ENCODE peak calls at places on chromosomes 1 and 21, in six cellular contexts. Z is esophagus muscularis mucosa, X is ovary, Y is stomach, S is transverse colon, V is A549. A is an unnamed sample.

GRCh38 chr1:112991721-112992120 is 35.7 kb upstream of the SLC16A1 start:
- DNase-seq in Z (no peak), X (no peak), Y (no peak), S (no peak), V (no peak), A (no peak)

GRCh38 chr1:61853545-61853944 is 111.3 kb downstream of the PATJ start:
- DNase-seq in Z (no peak), X (no peak), Y (no peak), S (no peak), V (no peak), A (no peak)

GRCh38 chr1:182789138-182790076 is at the start of gene NPL:
- DNase-seq in Z (peak; percentile 95), X (peak; percentile 83), Y (peak; percentile 85), S (peak; percentile 88), V (peak; percentile 47), A (peak; percentile 87)

GRCh38 chr1:28781305-28781704 is 30.7 kb upstream of the OPRD1 start:
- DNase-seq in Z (no peak), X (no peak), Y (no peak), S (no peak), V (no peak), A (no peak)

GRCh38 chr1:57835620-57836019 is 411.8 kb upstream of the DAB1 start:
- DNase-seq in Z (no peak), X (no peak), Y (no peak), S (peak; percentile 18), V (no peak), A (no peak)

GRCh38 chr1:185096531-185096930 is 51.2 kb downstream of the RNF2 start:
- DNase-seq in Z (no peak), X (no peak), Y (no peak), S (no peak), V (no peak), A (no peak)

GRCh38 chr1:215568287-215568692 is 1.2 kb downstream of the KCTD3 start:
- DNase-seq in Z (no peak), X (peak; percentile 32), Y (no peak), S (no peak), V (peak; percentile 24), A (no peak)

GRCh38 chr1:180232521-180233043 is 2.5 kb downstream of the LHX4 start:
- DNase-seq in Z (no peak), X (no peak), Y (no peak), S (no peak), V (no peak), A (no peak)

GRCh38 chr1:53335661-53336060 is 7.8 kb upstream of the LRP8 start:
- DNase-seq in Z (no peak), X (no peak), Y (no peak), S (no peak), V (no peak), A (no peak)

GRCh38 chr21:46424062-46424591 is 34.6 kb upstream of the DIP2A start:
- DNase-seq in Z (no peak), X (no peak), Y (no peak), S (no peak), V (no peak), A (no peak)

GRCh38 chr21:34189506-34189905 is 116.1 kb downstream of the MRPS6 start:
- DNase-seq in Z (no peak), X (no peak), Y (no peak), S (no peak), V (no peak), A (no peak)

GRCh38 chr1:177945943-177946650 is 23.8 kb downstream of the SEC16B start:
- DNase-seq in Z (no peak), X (peak; percentile 80), Y (peak; percentile 51), S (peak; percentile 41), V (peak; percentile 67), A (peak; percentile 46)

GRCh38 chr1:215599418-215599817 is 32.3 kb downstream of the KCTD3 start:
- DNase-seq in Z (no peak), X (no peak), Y (no peak), S (no peak), V (no peak), A (no peak)

GRCh38 chr1:145711213-145711651 is 4.1 kb upstream of the PDZK1 start:
- DNase-seq in Z (no peak), X (no peak), Y (no peak), S (peak; percentile 14), V (no peak), A (no peak)

GRCh38 chr1:59015708-59016107 is 231.9 kb upstream of the JUN start:
- DNase-seq in Z (no peak), X (no peak), Y (no peak), S (no peak), V (no peak), A (peak; percentile 23)

GRCh38 chr21:45607922-45608295 is 35.6 kb upstream of the PCBP3 start:
- DNase-seq in Z (no peak), X (no peak), Y (no peak), S (no peak), V (no peak), A (no peak)

GRCh38 chr1:77416692-77417450 is 135.1 kb downstream of the AK5 start:
- DNase-seq in Z (no peak), X (no peak), Y (no peak), S (no peak), V (no peak), A (peak; percentile 5)

GRCh38 chr1:245583575-245584330 is 429.0 kb downstream of the KIF26B start:
- DNase-seq in Z (no peak), X (no peak), Y (no peak), S (no peak), V (no peak), A (no peak)

GRCh38 chr1:181391297-181391905 is 91.9 kb upstream of the CACNA1E start:
- DNase-seq in Z (no peak), X (no peak), Y (no peak), S (no peak), V (no peak), A (no peak)

GRCh38 chr1:203475012-203475981 is at the start of gene PRELP:
- DNase-seq in Z (no peak), X (peak; percentile 66), Y (peak; percentile 37), S (peak; percentile 54), V (no peak), A (no peak)

GRCh38 chr1:32405672-32406467 is 11.6 kb upstream of the BSDC1 start:
- DNase-seq in Z (no peak), X (no peak), Y (no peak), S (no peak), V (no peak), A (no peak)

GRCh38 chr1:89609339-89609725 is 23.6 kb upstream of the LRRC8C start:
- DNase-seq in Z (no peak), X (no peak), Y (no peak), S (no peak), V (no peak), A (no peak)

GRCh38 chr1:27193194-27193593 is 38.3 kb upstream of the SLC9A1 start:
- DNase-seq in Z (no peak), X (no peak), Y (no peak), S (no peak), V (no peak), A (no peak)

GRCh38 chr1:175126347-175126746 is 58.7 kb downstream of the TNN start:
- DNase-seq in Z (no peak), X (no peak), Y (no peak), S (no peak), V (no peak), A (no peak)

GRCh38 chr1:81699234-81699633 is 101.5 kb upstream of the ADGRL2 start:
- DNase-seq in Z (no peak), X (no peak), Y (no peak), S (no peak), V (no peak), A (no peak)

GRCh38 chr21:46077674-46078101 is 20.2 kb upstream of the COL6A2 start:
- DNase-seq in Z (peak; percentile 79), X (peak; percentile 14), Y (peak; percentile 19), S (peak; percentile 6), V (no peak), A (no peak)

GRCh38 chr1:26826261-26827201 is at the start of gene ZDHHC18:
- DNase-seq in Z (no peak), X (peak; percentile 81), Y (peak; percentile 76), S (peak; percentile 76), V (peak; percentile 42), A (peak; percentile 86)

GRCh38 chr1:205663286-205663994 is 16.9 kb downstream of the SLC45A3 start:
- DNase-seq in Z (no peak), X (no peak), Y (no peak), S (no peak), V (no peak), A (no peak)

GRCh38 chr1:1680912-1681273 is 11.7 kb downstream of the SLC35E2B start:
- DNase-seq in Z (no peak), X (no peak), Y (peak; percentile 66), S (peak; percentile 44), V (no peak), A (no peak)

GRCh38 chr1:206833741-206834140 is 31.7 kb upstream of the IL20 start:
- DNase-seq in Z (peak; percentile 64), X (no peak), Y (peak; percentile 52), S (peak; percentile 33), V (no peak), A (peak; percentile 16)

GRCh38 chr1:94296018-94296417 is 58.6 kb upstream of the ARHGAP29 start:
- DNase-seq in Z (peak; percentile 50), X (no peak), Y (no peak), S (no peak), V (no peak), A (no peak)

GRCh38 chr1:45746922-45747321 is 3.5 kb downstream of the IPP start:
- DNase-seq in Z (no peak), X (no peak), Y (no peak), S (no peak), V (no peak), A (no peak)
- TF ChIP-seq EP300 in Z (no peak), X (no peak), Y (no peak), S (no peak), V (no peak), A (no peak)

GRCh38 chr1:34128186-34128889 is 36.7 kb downstream of the CSMD2 start:
- DNase-seq in Z (peak; percentile 57), X (no peak), Y (no peak), S (no peak), V (no peak), A (peak; percentile 34)

GRCh38 chr1:34130306-34130705 is 34.7 kb downstream of the CSMD2 start:
- DNase-seq in Z (peak; percentile 57), X (no peak), Y (no peak), S (no peak), V (no peak), A (no peak)

GRCh38 chr1:34127006-34128000 is 37.7 kb downstream of the CSMD2 start:
- DNase-seq in Z (peak; percentile 86), X (no peak), Y (no peak), S (no peak), V (no peak), A (peak; percentile 36)

GRCh38 chr1:34131396-34132160 is 33.5 kb downstream of the CSMD2 start:
- DNase-seq in Z (peak; percentile 74), X (no peak), Y (no peak), S (no peak), V (no peak), A (peak; percentile 37)

GRCh38 chr1:34129630-34130029 is 35.4 kb downstream of the CSMD2 start:
- DNase-seq in Z (no peak), X (no peak), Y (no peak), S (no peak), V (no peak), A (no peak)
- TF ChIP-seq EP300 in Z (no peak), X (no peak), Y (no peak), S (no peak), V (no peak), A (no peak)

GRCh38 chr1:115496904-115497527 is 144.8 kb upstream of the VANGL1 start:
- DNase-seq in Z (peak; percentile 80), X (no peak), Y (no peak), S (no peak), V (peak; percentile 14), A (no peak)
- TF ChIP-seq EP300 in Z (no peak), X (no peak), Y (no peak), S (no peak), V (no peak), A (no peak)

GRCh38 chr1:214414691-214415090 is 133.7 kb downstream of the SMYD2 start:
- DNase-seq in Z (no peak), X (no peak), Y (no peak), S (no peak), V (no peak), A (no peak)
- TF ChIP-seq EP300 in Z (no peak), X (no peak), Y (no peak), S (no peak), V (no peak), A (no peak)